ENCODE peak calls at places on chromosomes 1 and 21, in eight cellular contexts. B is HFFc6, U is right lobe of liver, M is stomach, Q is ascending aorta, J is tibial nerve, F is AG04450, I is GM23338. H is an unnamed sample.

GRCh38 chr1:40679165-40679953 is 12.1 kb upstream of the NFYC start:
- DNase-seq in B (no peak), U (no peak), M (no peak), Q (no peak), J (no peak), F (no peak), I (no peak), H (no peak)

GRCh38 chr1:8421721-8422120 is 103.8 kb downstream of the SLC45A1 start:
- DNase-seq in B (peak), U (no peak), M (no peak), Q (no peak), J (peak), F (no peak), I (no peak), H (no peak)

GRCh38 chr1:148318123-148318899 is 164.8 kb downstream of the PPIAL4G start:
- DNase-seq in B (no peak), U (no peak), M (no peak), Q (no peak), J (peak), F (no peak), I (peak), H (no peak)

GRCh38 chr1:234368320-234369032 is 4.8 kb upstream of the COA6 start:
- DNase-seq in B (no peak), U (no peak), M (no peak), Q (no peak), J (no peak), F (no peak), I (no peak), H (no peak)

GRCh38 chr21:36966066-36966845 is at the start of gene HLCS:
- DNase-seq in B (peak), U (peak), M (peak), Q (no peak), J (peak), F (no peak), I (peak), H (peak)

GRCh38 chr1:244319283-244320132 is 132.2 kb downstream of the ADSS2 start:
- DNase-seq in B (peak), U (no peak), M (no peak), Q (no peak), J (no peak), F (peak), I (no peak), H (no peak)

GRCh38 chr1:41391834-41392527 is 30.7 kb downstream of the FOXO6 start:
- DNase-seq in B (no peak), U (no peak), M (no peak), Q (no peak), J (no peak), F (no peak), I (no peak), H (no peak)

GRCh38 chr1:81571946-81572345 is 228.8 kb upstream of the ADGRL2 start:
- DNase-seq in B (no peak), U (no peak), M (no peak), Q (no peak), J (no peak), F (no peak), I (no peak), H (no peak)

GRCh38 chr1:219568728-219569127 is 44.2 kb downstream of the ZC3H11B start:
- DNase-seq in B (no peak), U (no peak), M (no peak), Q (no peak), J (no peak), F (no peak), I (no peak), H (no peak)

GRCh38 chr1:23423415-23424170 is 955 bp downstream of the TCEA3 start:
- DNase-seq in B (no peak), U (peak), M (peak), Q (no peak), J (no peak), F (no peak), I (peak), H (peak)

GRCh38 chr1:19863804-19864203 is 18.4 kb upstream of the OTUD3 start:
- DNase-seq in B (peak), U (no peak), M (no peak), Q (no peak), J (no peak), F (no peak), I (no peak), H (no peak)

GRCh38 chr1:193649587-193649986 is 463.2 kb upstream of the B3GALT2 start:
- DNase-seq in B (no peak), U (no peak), M (no peak), Q (no peak), J (no peak), F (no peak), I (no peak), H (no peak)

GRCh38 chr1:222976453-222976852 is 161.6 kb downstream of the DISP1 start:
- DNase-seq in B (no peak), U (no peak), M (no peak), Q (no peak), J (no peak), F (no peak), I (no peak), H (no peak)

GRCh38 chr1:119409731-119410130 is 5.2 kb upstream of the HSD3B2 start:
- DNase-seq in B (peak), U (no peak), M (no peak), Q (no peak), J (no peak), F (no peak), I (no peak), H (no peak)

GRCh38 chr1:31583082-31583994 is 7.0 kb downstream of the TINAGL1 start:
- DNase-seq in B (no peak), U (no peak), M (no peak), Q (no peak), J (no peak), F (no peak), I (no peak), H (no peak)

GRCh38 chr1:114167226-114167625 is 13.6 kb upstream of the SYT6 start:
- DNase-seq in B (no peak), U (no peak), M (no peak), Q (no peak), J (no peak), F (no peak), I (no peak), H (no peak)

GRCh38 chr1:78892251-78892650 is 114.3 kb downstream of the ADGRL4 start:
- DNase-seq in B (peak), U (no peak), M (no peak), Q (no peak), J (no peak), F (no peak), I (no peak), H (no peak)

GRCh38 chr1:59732219-59732955 is 82.4 kb upstream of the HOOK1 start:
- DNase-seq in B (no peak), U (no peak), M (no peak), Q (no peak), J (no peak), F (no peak), I (no peak), H (no peak)

GRCh38 chr1:37035828-37036666 is 1.7 kb upstream of the GRIK3 start:
- DNase-seq in B (no peak), U (no peak), M (no peak), Q (no peak), J (no peak), F (no peak), I (peak), H (no peak)

GRCh38 chr1:240044620-240045019 is 47.1 kb upstream of the FMN2 start:
- DNase-seq in B (no peak), U (no peak), M (no peak), Q (no peak), J (no peak), F (no peak), I (no peak), H (no peak)

GRCh38 chr1:109357673-109358072 is 40.0 kb downstream of the SORT1 start:
- DNase-seq in B (no peak), U (no peak), M (no peak), Q (no peak), J (no peak), F (no peak), I (no peak), H (no peak)

GRCh38 chr1:160400646-160401486 is 502 bp downstream of the VANGL2 start:
- DNase-seq in B (no peak), U (no peak), M (no peak), Q (no peak), J (no peak), F (no peak), I (peak), H (peak)

GRCh38 chr1:197868751-197869501 is 33.5 kb upstream of the C1orf53 start:
- DNase-seq in B (peak), U (no peak), M (no peak), Q (no peak), J (peak), F (peak), I (peak), H (peak)

GRCh38 chr1:185559684-185560310 is 174.4 kb upstream of the HMCN1 start:
- DNase-seq in B (peak), U (peak), M (peak), Q (no peak), J (peak), F (no peak), I (peak), H (peak)

GRCh38 chr1:33825506-33825905 is 38.4 kb upstream of the HMGB4 start:
- DNase-seq in B (no peak), U (no peak), M (no peak), Q (no peak), J (no peak), F (no peak), I (no peak), H (no peak)

GRCh38 chr1:11856698-11857097 is 2.0 kb downstream of the NPPB start:
- DNase-seq in B (no peak), U (no peak), M (no peak), Q (no peak), J (no peak), F (no peak), I (no peak), H (no peak)

GRCh38 chr1:1432951-1433803 is 2.3 kb upstream of the VWA1 start:
- DNase-seq in B (no peak), U (peak), M (peak), Q (no peak), J (peak), F (no peak), I (peak), H (peak)

GRCh38 chr1:97820470-97821188 is 100.2 kb downstream of the DPYD start:
- DNase-seq in B (peak), U (no peak), M (no peak), Q (no peak), J (no peak), F (peak), I (peak), H (no peak)

GRCh38 chr21:46366561-46366960 is 42.6 kb downstream of the PCNT start:
- DNase-seq in B (no peak), U (no peak), M (no peak), Q (no peak), J (no peak), F (no peak), I (no peak), H (no peak)

GRCh38 chr1:13582713-13583443 is 754 bp upstream of the PDPN start:
- DNase-seq in B (no peak), U (no peak), M (no peak), Q (no peak), J (no peak), F (no peak), I (peak), H (no peak)

GRCh38 chr1:245987577-245987976 is 519.5 kb downstream of the SMYD3 start:
- DNase-seq in B (no peak), U (no peak), M (no peak), Q (no peak), J (no peak), F (no peak), I (no peak), H (no peak)

GRCh38 chr1:204169871-204170270 is 3.7 kb upstream of the REN start:
- DNase-seq in B (no peak), U (no peak), M (no peak), Q (no peak), J (no peak), F (no peak), I (peak), H (no peak)

GRCh38 chr1:200311256-200311655 is 98.6 kb downstream of the ZNF281 start:
- DNase-seq in B (peak), U (no peak), M (no peak), Q (no peak), J (no peak), F (no peak), I (no peak), H (no peak)

GRCh38 chr1:2179283-2180013 is 15.1 kb downstream of the FAAP20 start:
- DNase-seq in B (no peak), U (no peak), M (no peak), Q (no peak), J (no peak), F (no peak), I (no peak), H (no peak)

GRCh38 chr1:209218986-209219385 is 364.5 kb upstream of the CAMK1G start:
- DNase-seq in B (no peak), U (no peak), M (no peak), Q (no peak), J (no peak), F (no peak), I (no peak), H (no peak)

GRCh38 chr1:54355931-54356679 is 50.1 kb downstream of the SSBP3 start:
- DNase-seq in B (no peak), U (peak), M (no peak), Q (no peak), J (no peak), F (no peak), I (no peak), H (no peak)

GRCh38 chr1:103171041-103171590 is 62.8 kb upstream of the COL11A1 start:
- DNase-seq in B (peak), U (no peak), M (no peak), Q (no peak), J (no peak), F (no peak), I (no peak), H (no peak)

GRCh38 chr1:74480068-74480467 is 32.3 kb downstream of the LRRC53 start:
- DNase-seq in B (no peak), U (no peak), M (no peak), Q (no peak), J (no peak), F (no peak), I (no peak), H (no peak)

DNA sequence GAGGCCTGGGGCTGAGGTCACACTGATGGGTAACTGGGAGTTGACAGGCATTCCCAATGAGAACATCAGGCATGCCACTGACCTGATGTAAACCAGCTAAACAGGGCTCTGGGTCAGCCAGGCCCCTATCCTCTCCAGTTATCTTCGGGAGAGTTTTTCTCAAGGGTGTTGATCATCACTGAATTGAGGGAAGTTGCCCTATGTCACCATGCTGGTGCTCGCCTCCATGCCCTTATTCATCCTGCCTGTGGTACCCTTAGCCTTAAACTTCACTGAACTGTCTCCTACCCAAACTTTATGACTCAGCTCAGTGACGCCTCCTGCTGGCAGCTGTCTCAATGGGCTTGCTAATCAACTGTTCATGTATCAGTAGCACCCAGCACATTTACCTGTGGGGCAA is 80.7 kb upstream of the TNR start:
- DNase-seq in B (no peak), U (peak), M (no peak), Q (no peak), J (no peak), F (no peak), I (peak), H (peak)
- TF ChIP-seq CTCF in B (peak), U (peak), M (no peak), Q (no peak), J (no peak), F (no peak), I (peak), H (no peak)

GRCh38 chr21:14308234-14308633 is 74.7 kb downstream of the HSPA13 start:
- DNase-seq in B (no peak), U (no peak), M (no peak), Q (no peak), J (no peak), F (no peak), I (no peak), H (no peak)

GRCh38 chr21:14303731-14304488 is 79.0 kb downstream of the HSPA13 start:
- DNase-seq in B (no peak), U (no peak), M (no peak), Q (no peak), J (no peak), F (no peak), I (no peak), H (no peak)

GRCh38 chr21:14306143-14306907 is 76.6 kb downstream of the HSPA13 start:
- DNase-seq in B (no peak), U (no peak), M (no peak), Q (no peak), J (no peak), F (no peak), I (no peak), H (no peak)
- TF ChIP-seq CTCF in B (peak), U (peak), M (no peak), Q (no peak), J (no peak), F (no peak), I (no peak), H (no peak)

GRCh38 chr1:150021191-150021688 is 10.7 kb upstream of the OTUD7B start:
- DNase-seq in B (no peak), U (peak), M (peak), Q (no peak), J (peak), F (no peak), I (no peak), H (peak)
- TF ChIP-seq CTCF in B (no peak), U (no peak), M (no peak), Q (no peak), J (no peak), F (no peak), I (no peak), H (no peak)

DNA sequence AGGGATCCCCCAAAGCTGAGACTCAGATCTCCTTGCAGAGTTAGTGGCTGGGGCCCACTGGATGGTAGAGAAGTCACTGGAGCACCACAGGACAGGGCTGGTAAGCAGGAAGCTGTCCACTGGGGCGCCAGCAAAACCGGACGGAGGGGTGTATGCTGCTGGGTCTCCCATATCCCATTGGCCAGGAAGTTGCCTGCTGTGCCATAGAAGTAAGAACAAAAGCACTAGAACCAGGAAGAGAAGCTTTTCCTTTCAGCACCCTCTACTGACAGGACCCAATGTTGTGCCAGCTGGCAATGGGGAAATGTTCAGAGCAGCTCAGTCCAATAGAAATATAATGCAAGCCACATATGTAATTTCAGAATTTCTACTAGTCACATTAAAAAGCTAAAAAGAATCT is 146.6 kb downstream of the SPATA46 start:
- DNase-seq in B (no peak), U (peak), M (peak), Q (no peak), J (no peak), F (no peak), I (peak), H (no peak)
- TF ChIP-seq CTCF in B (peak), U (peak), M (no peak), Q (no peak), J (no peak), F (peak), I (peak), H (no peak)

GRCh38 chr1:35448344-35448801 is 108.8 kb downstream of the KIAA0319L start:
- DNase-seq in B (peak), U (peak), M (peak), Q (no peak), J (peak), F (peak), I (no peak), H (peak)

GRCh38 chr1:35449334-35450008 is 107.7 kb downstream of the KIAA0319L start:
- DNase-seq in B (peak), U (no peak), M (no peak), Q (no peak), J (no peak), F (peak), I (no peak), H (no peak)

GRCh38 chr1:35454175-35454574 is 103.0 kb downstream of the KIAA0319L start:
- DNase-seq in B (no peak), U (no peak), M (no peak), Q (no peak), J (no peak), F (no peak), I (no peak), H (no peak)

GRCh38 chr1:35452086-35452485 is 105.1 kb downstream of the KIAA0319L start:
- DNase-seq in B (peak), U (no peak), M (peak), Q (no peak), J (peak), F (peak), I (peak), H (no peak)

GRCh38 chr1:35451125-35451528 is 106.1 kb downstream of the KIAA0319L start:
- DNase-seq in B (peak), U (peak), M (peak), Q (peak), J (peak), F (peak), I (peak), H (peak)
- TF ChIP-seq CTCF in B (peak), U (peak), M (no peak), Q (peak), J (peak), F (peak), I (peak), H (peak)

DNA sequence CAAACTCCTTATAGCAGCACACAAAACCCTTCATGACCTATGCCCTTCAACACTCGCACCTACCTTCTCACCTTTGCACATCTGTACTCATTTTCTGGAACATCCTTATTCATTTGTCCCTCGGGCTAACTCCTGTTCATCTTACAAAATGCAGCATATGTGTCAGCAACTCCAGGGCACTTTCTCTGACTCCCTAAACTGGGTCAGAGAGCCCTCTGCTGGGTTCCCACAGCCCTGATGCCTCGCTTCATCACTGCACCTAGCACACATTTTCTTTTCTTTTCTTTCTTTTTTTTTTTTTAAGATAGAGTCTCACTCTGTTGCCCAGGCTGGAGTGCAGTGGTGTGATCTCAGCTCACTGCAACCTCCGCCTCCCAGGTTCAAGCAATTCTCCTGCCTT is 54.0 kb downstream of the RAB3B start:
- DNase-seq in B (peak), U (no peak), M (no peak), Q (no peak), J (no peak), F (no peak), I (no peak), H (no peak)
- TF ChIP-seq CTCF in B (peak), U (no peak), M (no peak), Q (no peak), J (no peak), F (peak), I (peak), H (no peak)

DNA sequence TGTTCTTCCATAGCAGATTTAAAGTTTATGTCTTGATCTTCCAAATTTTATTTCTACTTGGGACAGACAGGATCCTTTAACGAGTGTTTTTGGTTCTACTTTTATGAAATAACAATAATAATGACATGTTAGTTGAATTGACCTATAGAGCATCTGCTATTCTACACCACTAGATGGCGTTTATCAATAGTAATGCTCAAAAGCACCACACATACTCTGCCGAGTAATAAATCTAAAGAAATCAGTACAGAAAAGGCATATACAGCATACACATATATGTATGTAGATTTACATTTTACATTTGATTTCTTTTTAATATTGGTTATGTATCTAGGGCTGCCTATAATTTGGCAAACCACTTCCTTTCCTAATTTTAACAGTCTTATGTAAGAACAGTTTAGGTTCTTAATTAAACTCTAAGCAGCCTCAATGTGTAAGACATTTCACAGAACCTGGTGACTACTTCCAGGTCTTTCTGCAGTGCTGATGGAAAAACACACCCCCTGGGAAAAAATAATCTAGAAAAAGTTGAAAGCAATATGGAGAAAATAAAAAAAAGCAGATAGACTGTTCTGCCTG is 5.9 kb upstream of the SIPA1L2 start:
- DNase-seq in B (peak), U (no peak), M (no peak), Q (no peak), J (no peak), F (peak), I (peak), H (no peak)
- TF ChIP-seq CTCF in B (peak), U (peak), M (no peak), Q (peak), J (peak), F (peak), I (peak), H (peak)

H was measured in pancreas.